ENCODE peak calls at places on chromosomes 7 and 10, in four cellular contexts. C is stimulated activated CD4-positive, alpha-beta T cell treated with anti-CD3 and anti-CD28 coated beads, Interleukin-4, amount 100 ng/mL, for 1 hour; P is right atrium auricular region; W is activated CD4-positive, alpha-beta T cell treated with anti-CD3 and anti-CD28 coated beads for 48 hours. K is an unnamed sample.

GRCh38 chr10:33413093-33413442 is 78.6 kb upstream of the NRP1 start:
- DNase-seq in C (no peak), P (no peak), W (no peak), K (no peak)

GRCh38 chr7:128755816-128756476 is 16.8 kb downstream of the CALU start:
- DNase-seq in C (no peak), P (no peak), W (no peak), K (no peak)

GRCh38 chr10:80500572-80501380 is 36.9 kb upstream of the SH2D4B start:
- DNase-seq in C (peak), P (no peak), W (peak), K (no peak)

GRCh38 chr7:129394101-129394500 is 40.1 kb upstream of the STRIP2 start:
- DNase-seq in C (no peak), P (no peak), W (no peak), K (no peak)

GRCh38 chr10:7258948-7259523 is 151.8 kb downstream of the SFMBT2 start:
- DNase-seq in C (peak), P (no peak), W (peak), K (no peak)

GRCh38 chr7:139068543-139069399 is 32.9 kb upstream of the ZC3HAV1L start:
- DNase-seq in C (no peak), P (no peak), W (no peak), K (no peak)

GRCh38 chr10:63058236-63058635 is 74.9 kb upstream of the NRBF2 start:
- DNase-seq in C (no peak), P (no peak), W (no peak), K (no peak)

GRCh38 chr10:52314822-52315552 is 906 bp downstream of the DKK1 start:
- DNase-seq in C (no peak), P (no peak), W (peak), K (no peak)

GRCh38 chr10:14084875-14085274 is 245.8 kb downstream of the FRMD4A start:
- DNase-seq in C (no peak), P (no peak), W (no peak), K (no peak)

GRCh38 chr7:148124477-148124876 is 466.1 kb upstream of the C7orf33 start:
- DNase-seq in C (no peak), P (no peak), W (no peak), K (no peak)

GRCh38 chr10:14592026-14592425 is 182.7 kb downstream of the FAM107B start:
- DNase-seq in C (no peak), P (no peak), W (no peak), K (no peak)

GRCh38 chr7:88668591-88668990 is 90.9 kb upstream of the ZNF804B start:
- DNase-seq in C (no peak), P (no peak), W (no peak), K (no peak)

GRCh38 chr10:34236927-34237326 is 578.2 kb downstream of the PARD3 start:
- DNase-seq in C (no peak), P (no peak), W (no peak), K (no peak)

GRCh38 chr7:27961255-27961654 is 219.3 kb downstream of the JAZF1 start:
- DNase-seq in C (no peak), P (no peak), W (no peak), K (no peak)

GRCh38 chr7:139505563-139505962 is 17.9 kb upstream of the CLEC2L start:
- DNase-seq in C (no peak), P (no peak), W (peak), K (no peak)

GRCh38 chr7:32660936-32661335 is 165.6 kb downstream of the AVL9 start:
- DNase-seq in C (no peak), P (no peak), W (no peak), K (no peak)

GRCh38 chr7:88089484-88090050 is 130.3 kb downstream of the SRI start:
- DNase-seq in C (no peak), P (no peak), W (no peak), K (no peak)

GRCh38 chr10:133442967-133443924 is 10.5 kb upstream of the SCART1 start:
- DNase-seq in C (no peak), P (peak), W (no peak), K (no peak)

GRCh38 chr10:13528875-13529713 is at the start of gene BEND7:
- DNase-seq in C (peak), P (no peak), W (no peak), K (no peak)

GRCh38 chr10:93749218-93749799 is 8.4 kb upstream of the LGI1 start:
- DNase-seq in C (no peak), P (no peak), W (no peak), K (no peak)

GRCh38 chr7:100583132-100584045 is 2.5 kb downstream of the LRCH4 start:
- DNase-seq in C (peak), P (peak), W (peak), K (no peak)

GRCh38 chr10:12221323-12222298 is 25.6 kb downstream of the CDC123 start:
- DNase-seq in C (no peak), P (no peak), W (no peak), K (no peak)

GRCh38 chr10:100872034-100872791 is 40.5 kb upstream of the SLF2 start:
- DNase-seq in C (peak), P (no peak), W (peak), K (no peak)

GRCh38 chr7:27300401-27300800 is 57.8 kb downstream of the EVX1 start:
- DNase-seq in C (no peak), P (no peak), W (no peak), K (no peak)

GRCh38 chr10:4740471-4740870 is 85.5 kb upstream of the AKR1E2 start:
- DNase-seq in C (no peak), P (no peak), W (no peak), K (no peak)

GRCh38 chr7:2218444-2218785 is 14.3 kb downstream of the MAD1L1 start:
- DNase-seq in C (no peak), P (no peak), W (no peak), K (no peak)

GRCh38 chr10:4051011-4051407 is 266.0 kb upstream of the KLF6 start:
- DNase-seq in C (no peak), P (peak), W (no peak), K (no peak)

GRCh38 chr10:74977913-74978847 is 133.3 kb upstream of the SAMD8 start:
- DNase-seq in C (no peak), P (no peak), W (peak), K (no peak)

GRCh38 chr10:97497572-97498075 is 598 bp downstream of the MMS19 start:
- DNase-seq in C (peak), P (peak), W (peak), K (peak)

GRCh38 chr10:91521444-91521843 is 111.3 kb downstream of the HECTD2 start:
- DNase-seq in C (no peak), P (no peak), W (no peak), K (no peak)

GRCh38 chr10:102813734-102814455 is 23.3 kb downstream of the CYP17A1 start:
- DNase-seq in C (no peak), P (peak), W (no peak), K (no peak)

GRCh38 chr10:34018129-34018528 is 683.7 kb upstream of the NRP1 start:
- DNase-seq in C (no peak), P (no peak), W (no peak), K (no peak)